ENCODE peak calls at places on chromosome X, in four cellular contexts. H, P, K and B are unnamed samples.

GRCh38 chrX:69503835-69504625 is at the start of gene NALF2:
- DNase-seq in H (no peak), P (peak; percentile 2), K (peak; percentile 42), B (no peak)

GRCh38 chrX:70998402-70999027 is 67.6 kb upstream of the SLC7A3 start:
- DNase-seq in H (no peak), P (peak; percentile 31), K (peak; percentile 21), B (no peak)

GRCh38 chrX:82666355-82666754 is 841.7 kb upstream of the POU3F4 start:
- DNase-seq in H (no peak), P (no peak), K (no peak), B (no peak)

GRCh38 chrX:109184506-109185139 is 297.3 kb downstream of the GUCY2F start:
- DNase-seq in H (no peak), P (no peak), K (no peak), B (no peak)

GRCh38 chrX:76202471-76202870 is 29.6 kb downstream of the PBDC1 start:
- DNase-seq in H (no peak), P (no peak), K (no peak), B (no peak)

GRCh38 chrX:132093239-132093860 is 34.5 kb downstream of the FRMD7 start:
- DNase-seq in H (no peak), P (no peak), K (no peak), B (no peak)

GRCh38 chrX:7904557-7904956 is 22.7 kb downstream of the PNPLA4 start:
- DNase-seq in H (no peak), P (no peak), K (no peak), B (no peak)

GRCh38 chrX:50114113-50114512 is 86.7 kb downstream of the AKAP4 start:
- DNase-seq in H (no peak), P (no peak), K (no peak), B (no peak)

GRCh38 chrX:153722704-153723350 is 1.4 kb downstream of the BCAP31 start:
- DNase-seq in H (no peak), P (no peak), K (no peak), B (no peak)

GRCh38 chrX:31656013-31656412 is 584.2 kb upstream of the FTHL17 start:
- DNase-seq in H (no peak), P (no peak), K (no peak), B (no peak)

GRCh38 chrX:68133181-68133580 is 300.1 kb downstream of the OPHN1 start:
- DNase-seq in H (no peak), P (no peak), K (no peak), B (no peak)

GRCh38 chrX:95145848-95146540 is 1472.0 kb downstream of the FAM133A start:
- DNase-seq in H (no peak), P (no peak), K (no peak), B (no peak)

GRCh38 chrX:2463973-2464676 is 36.7 kb downstream of the DHRSX start:
- DNase-seq in H (no peak), P (no peak), K (no peak), B (no peak)

GRCh38 chrX:53184836-53185235 is 40.2 kb downstream of the KDM5C start:
- DNase-seq in H (no peak), P (no peak), K (no peak), B (no peak)

GRCh38 chrX:119682019-119682989 is 10.7 kb downstream of the SEPTIN6 start:
- DNase-seq in H (peak; percentile 51), P (peak; percentile 79), K (no peak), B (no peak)